ENCODE peak calls at places on chromosome 15, in five cellular contexts. One of them, this sample, is unnamed.

GRCh38 chr15:92645051-92645631 is 10.4 kb downstream of the FAM174B start:
- DNase-seq in left cardiac atrium: no peak
- DNase-seq in hepatocyte: no peak
- DNase-seq in GM23338: no peak
- DNase-seq in NAMALWA: no peak
- DNase-seq in this sample: no peak

GRCh38 chr15:99474041-99474906 is 91.5 kb upstream of the MEF2A start:
- DNase-seq in left cardiac atrium: peak; percentile 60
- DNase-seq in hepatocyte: no peak
- DNase-seq in GM23338: no peak
- DNase-seq in NAMALWA: no peak
- DNase-seq in this sample: peak; percentile 76

GRCh38 chr15:91946914-91947313 is 93.4 kb downstream of the SLCO3A1 start:
- DNase-seq in left cardiac atrium: no peak
- DNase-seq in hepatocyte: no peak
- DNase-seq in GM23338: peak; percentile 59
- DNase-seq in NAMALWA: no peak
- DNase-seq in this sample: no peak

GRCh38 chr15:74906193-74906449 is 530 bp downstream of the FAM219B start:
- DNase-seq in left cardiac atrium: no peak
- DNase-seq in hepatocyte: peak; percentile 53
- DNase-seq in GM23338: peak; percentile 57
- DNase-seq in NAMALWA: no peak
- DNase-seq in this sample: peak; percentile 71

GRCh38 chr15:57732526-57733331 is 26.2 kb downstream of the POLR2M start:
- DNase-seq in left cardiac atrium: peak; percentile 53
- DNase-seq in hepatocyte: peak; percentile 69
- DNase-seq in GM23338: peak; percentile 89
- DNase-seq in NAMALWA: peak; percentile 68
- DNase-seq in this sample: no peak

GRCh38 chr15:64571857-64572291 is 111.5 kb downstream of the ZNF609 start:
- DNase-seq in left cardiac atrium: no peak
- DNase-seq in hepatocyte: no peak
- DNase-seq in GM23338: no peak
- DNase-seq in NAMALWA: peak; percentile 65
- DNase-seq in this sample: no peak

GRCh38 chr15:90101969-90102890 is at the start of gene IDH2:
- DNase-seq in left cardiac atrium: peak; percentile 84
- DNase-seq in hepatocyte: peak; percentile 96
- DNase-seq in GM23338: peak; percentile 93
- DNase-seq in NAMALWA: peak; percentile 79
- DNase-seq in this sample: peak; percentile 89

GRCh38 chr15:79078763-79079395 is 11.7 kb downstream of the RASGRF1 start:
- DNase-seq in left cardiac atrium: no peak
- DNase-seq in hepatocyte: no peak
- DNase-seq in GM23338: no peak
- DNase-seq in NAMALWA: no peak
- DNase-seq in this sample: no peak

GRCh38 chr15:64809649-64810498 is 15.6 kb downstream of the PIF1 start:
- DNase-seq in left cardiac atrium: peak; percentile 87
- DNase-seq in hepatocyte: peak; percentile 91
- DNase-seq in GM23338: peak; percentile 97
- DNase-seq in NAMALWA: peak; percentile 72
- DNase-seq in this sample: peak; percentile 93

GRCh38 chr15:70058642-70059360 is 38.9 kb downstream of the TLE3 start:
- DNase-seq in left cardiac atrium: no peak
- DNase-seq in hepatocyte: no peak
- DNase-seq in GM23338: no peak
- DNase-seq in NAMALWA: no peak
- DNase-seq in this sample: peak; percentile 45

GRCh38 chr15:40354408-40355171 is 3.4 kb upstream of the DISP2 start:
- DNase-seq in left cardiac atrium: no peak
- DNase-seq in hepatocyte: peak; percentile 72
- DNase-seq in GM23338: peak; percentile 83
- DNase-seq in NAMALWA: peak; percentile 37
- DNase-seq in this sample: no peak

GRCh38 chr15:90620379-90621134 is 90.8 kb downstream of the CRTC3 start:
- DNase-seq in left cardiac atrium: no peak
- DNase-seq in hepatocyte: no peak
- DNase-seq in GM23338: no peak
- DNase-seq in NAMALWA: peak; percentile 50
- DNase-seq in this sample: no peak

GRCh38 chr15:100284701-100285100 is 57.1 kb downstream of the ADAMTS17 start:
- DNase-seq in left cardiac atrium: peak; percentile 57
- DNase-seq in hepatocyte: peak; percentile 50
- DNase-seq in GM23338: no peak
- DNase-seq in NAMALWA: no peak
- DNase-seq in this sample: peak; percentile 90

GRCh38 chr15:74752486-74753395 is 4.1 kb downstream of the CYP1A2 start:
- DNase-seq in left cardiac atrium: no peak
- DNase-seq in hepatocyte: no peak
- DNase-seq in GM23338: no peak
- DNase-seq in NAMALWA: no peak
- DNase-seq in this sample: no peak

GRCh38 chr15:64006642-64007041 is 39.6 kb downstream of the DAPK2 start:
- DNase-seq in left cardiac atrium: no peak
- DNase-seq in hepatocyte: no peak
- DNase-seq in GM23338: no peak
- DNase-seq in NAMALWA: no peak
- DNase-seq in this sample: no peak

GRCh38 chr15:78822514-78822913 is 11.2 kb upstream of the ADAMTS7 start:
- DNase-seq in left cardiac atrium: no peak
- DNase-seq in hepatocyte: no peak
- DNase-seq in GM23338: no peak
- DNase-seq in NAMALWA: no peak
- DNase-seq in this sample: no peak

GRCh38 chr15:48644498-48644826 is 1.0 kb downstream of the FBN1 start:
- DNase-seq in left cardiac atrium: peak; percentile 58
- DNase-seq in hepatocyte: no peak
- DNase-seq in GM23338: no peak
- DNase-seq in NAMALWA: no peak
- DNase-seq in this sample: peak; percentile 80

GRCh38 chr15:78853500-78853899 is 19.2 kb upstream of the MORF4L1 start:
- DNase-seq in left cardiac atrium: no peak
- DNase-seq in hepatocyte: no peak
- DNase-seq in GM23338: no peak
- DNase-seq in NAMALWA: no peak
- DNase-seq in this sample: no peak

GRCh38 chr15:78993931-78994530 is 49.2 kb upstream of the CTSH start:
- DNase-seq in left cardiac atrium: no peak
- DNase-seq in hepatocyte: peak; percentile 60
- DNase-seq in GM23338: no peak
- DNase-seq in NAMALWA: no peak
- DNase-seq in this sample: no peak

GRCh38 chr15:29382862-29383261 is 113.2 kb upstream of the NSMCE3 start:
- DNase-seq in left cardiac atrium: no peak
- DNase-seq in hepatocyte: no peak
- DNase-seq in GM23338: no peak
- DNase-seq in NAMALWA: no peak
- DNase-seq in this sample: no peak

GRCh38 chr15:65980824-65981456 is 111.6 kb downstream of the RAB11A start:
- DNase-seq in left cardiac atrium: peak; percentile 46
- DNase-seq in hepatocyte: peak; percentile 81
- DNase-seq in GM23338: peak; percentile 96
- DNase-seq in NAMALWA: peak; percentile 55
- DNase-seq in this sample: no peak